ENCODE peak calls at places on chromosomes 6 and 20, in five cellular contexts. One of them, this sample, is unnamed.

GRCh38 chr6:37059344-37060194 is 54.1 kb downstream of the FGD2 start:
- DNase-seq in stimulated activated effector memory CD8-positive, alpha-beta T cell treated with anti-CD3 and anti-CD28 coated beads, Interleukin-12 subunit alpha, Interleukin-12 subunit beta, amount 100 ng/mL, for 72 hours: no peak
- DNase-seq in KG1: no peak
- DNase-seq in GM13977: no peak
- DNase-seq in HuH-7.5: peak
- DNase-seq in this sample: peak

GRCh38 chr20:380763-381580 is 412 bp downstream of the TRIB3 start:
- DNase-seq in KG1: peak
- DNase-seq in stimulated activated effector memory CD8-positive, alpha-beta T cell treated with anti-CD3 and anti-CD28 coated beads, Interleukin-12 subunit alpha, Interleukin-12 subunit beta, amount 100 ng/mL, for 72 hours: peak
- DNase-seq in GM13977: peak
- DNase-seq in HuH-7.5: peak
- DNase-seq in this sample: peak

GRCh38 chr20:57672953-57673575 is 36.8 kb downstream of the PMEPA1 start:
- DNase-seq in HuH-7.5: no peak
- DNase-seq in KG1: no peak
- DNase-seq in GM13977: no peak
- DNase-seq in stimulated activated effector memory CD8-positive, alpha-beta T cell treated with anti-CD3 and anti-CD28 coated beads, Interleukin-12 subunit alpha, Interleukin-12 subunit beta, amount 100 ng/mL, for 72 hours: no peak
- DNase-seq in this sample: no peak

GRCh38 chr20:62087227-62087626 is 21.5 kb upstream of the TAF4 start:
- DNase-seq in stimulated activated effector memory CD8-positive, alpha-beta T cell treated with anti-CD3 and anti-CD28 coated beads, Interleukin-12 subunit alpha, Interleukin-12 subunit beta, amount 100 ng/mL, for 72 hours: no peak
- DNase-seq in GM13977: no peak
- DNase-seq in KG1: no peak
- DNase-seq in HuH-7.5: no peak
- DNase-seq in this sample: no peak

GRCh38 chr6:20362623-20363022 is 39.1 kb upstream of the E2F3 start:
- DNase-seq in HuH-7.5: no peak
- DNase-seq in KG1: no peak
- DNase-seq in GM13977: no peak
- DNase-seq in stimulated activated effector memory CD8-positive, alpha-beta T cell treated with anti-CD3 and anti-CD28 coated beads, Interleukin-12 subunit alpha, Interleukin-12 subunit beta, amount 100 ng/mL, for 72 hours: no peak
- DNase-seq in this sample: no peak

GRCh38 chr6:135535989-135536414 is 38.5 kb upstream of the AHI1 start:
- DNase-seq in KG1: no peak
- DNase-seq in HuH-7.5: peak
- DNase-seq in GM13977: peak
- DNase-seq in stimulated activated effector memory CD8-positive, alpha-beta T cell treated with anti-CD3 and anti-CD28 coated beads, Interleukin-12 subunit alpha, Interleukin-12 subunit beta, amount 100 ng/mL, for 72 hours: peak
- DNase-seq in this sample: peak

GRCh38 chr20:40325006-40325563 is 364.0 kb downstream of the MAFB start:
- DNase-seq in GM13977: no peak
- DNase-seq in KG1: no peak
- DNase-seq in stimulated activated effector memory CD8-positive, alpha-beta T cell treated with anti-CD3 and anti-CD28 coated beads, Interleukin-12 subunit alpha, Interleukin-12 subunit beta, amount 100 ng/mL, for 72 hours: no peak
- DNase-seq in HuH-7.5: no peak
- DNase-seq in this sample: no peak

GRCh38 chr6:111737065-111737521 is 131.4 kb upstream of the TRAF3IP2 start:
- DNase-seq in HuH-7.5: no peak
- DNase-seq in KG1: no peak
- DNase-seq in stimulated activated effector memory CD8-positive, alpha-beta T cell treated with anti-CD3 and anti-CD28 coated beads, Interleukin-12 subunit alpha, Interleukin-12 subunit beta, amount 100 ng/mL, for 72 hours: no peak
- DNase-seq in GM13977: no peak
- DNase-seq in this sample: no peak

GRCh38 chr20:4369119-4369797 is 352.5 kb upstream of the PRND start:
- DNase-seq in stimulated activated effector memory CD8-positive, alpha-beta T cell treated with anti-CD3 and anti-CD28 coated beads, Interleukin-12 subunit alpha, Interleukin-12 subunit beta, amount 100 ng/mL, for 72 hours: no peak
- DNase-seq in HuH-7.5: no peak
- DNase-seq in GM13977: no peak
- DNase-seq in KG1: no peak
- DNase-seq in this sample: no peak

GRCh38 chr6:158680441-158680840 is 30.6 kb downstream of the SYTL3 start:
- DNase-seq in GM13977: no peak
- DNase-seq in stimulated activated effector memory CD8-positive, alpha-beta T cell treated with anti-CD3 and anti-CD28 coated beads, Interleukin-12 subunit alpha, Interleukin-12 subunit beta, amount 100 ng/mL, for 72 hours: no peak
- DNase-seq in HuH-7.5: no peak
- DNase-seq in KG1: no peak
- DNase-seq in this sample: no peak

GRCh38 chr20:2249935-2250334 is 45.9 kb upstream of the TGM3 start:
- DNase-seq in KG1: no peak
- DNase-seq in stimulated activated effector memory CD8-positive, alpha-beta T cell treated with anti-CD3 and anti-CD28 coated beads, Interleukin-12 subunit alpha, Interleukin-12 subunit beta, amount 100 ng/mL, for 72 hours: no peak
- DNase-seq in HuH-7.5: no peak
- DNase-seq in GM13977: no peak
- DNase-seq in this sample: no peak

GRCh38 chr6:155126727-155127439 is 131.8 kb downstream of the TIAM2 start:
- DNase-seq in HuH-7.5: peak
- DNase-seq in GM13977: peak
- DNase-seq in stimulated activated effector memory CD8-positive, alpha-beta T cell treated with anti-CD3 and anti-CD28 coated beads, Interleukin-12 subunit alpha, Interleukin-12 subunit beta, amount 100 ng/mL, for 72 hours: peak
- DNase-seq in KG1: no peak
- DNase-seq in this sample: no peak

GRCh38 chr6:34115396-34116314 is 30.2 kb downstream of the GRM4 start:
- DNase-seq in KG1: no peak
- DNase-seq in stimulated activated effector memory CD8-positive, alpha-beta T cell treated with anti-CD3 and anti-CD28 coated beads, Interleukin-12 subunit alpha, Interleukin-12 subunit beta, amount 100 ng/mL, for 72 hours: no peak
- DNase-seq in HuH-7.5: peak
- DNase-seq in GM13977: peak
- DNase-seq in this sample: no peak

GRCh38 chr20:37790900-37791299 is 97.1 kb downstream of the CTNNBL1 start:
- DNase-seq in HuH-7.5: no peak
- DNase-seq in KG1: no peak
- DNase-seq in stimulated activated effector memory CD8-positive, alpha-beta T cell treated with anti-CD3 and anti-CD28 coated beads, Interleukin-12 subunit alpha, Interleukin-12 subunit beta, amount 100 ng/mL, for 72 hours: no peak
- DNase-seq in GM13977: no peak
- DNase-seq in this sample: no peak

GRCh38 chr6:121356575-121356974 is 22.3 kb upstream of the TBC1D32 start:
- DNase-seq in HuH-7.5: no peak
- DNase-seq in GM13977: no peak
- DNase-seq in stimulated activated effector memory CD8-positive, alpha-beta T cell treated with anti-CD3 and anti-CD28 coated beads, Interleukin-12 subunit alpha, Interleukin-12 subunit beta, amount 100 ng/mL, for 72 hours: no peak
- DNase-seq in KG1: no peak
- DNase-seq in this sample: no peak

GRCh38 chr20:41631826-41632225 is 13.6 kb upstream of the CHD6 start:
- DNase-seq in KG1: no peak
- DNase-seq in GM13977: no peak
- DNase-seq in stimulated activated effector memory CD8-positive, alpha-beta T cell treated with anti-CD3 and anti-CD28 coated beads, Interleukin-12 subunit alpha, Interleukin-12 subunit beta, amount 100 ng/mL, for 72 hours: no peak
- DNase-seq in HuH-7.5: no peak
- DNase-seq in this sample: no peak

GRCh38 chr20:13671500-13672288 is 33.0 kb upstream of the TASP1 start:
- DNase-seq in GM13977: no peak
- DNase-seq in stimulated activated effector memory CD8-positive, alpha-beta T cell treated with anti-CD3 and anti-CD28 coated beads, Interleukin-12 subunit alpha, Interleukin-12 subunit beta, amount 100 ng/mL, for 72 hours: no peak
- DNase-seq in KG1: no peak
- DNase-seq in HuH-7.5: no peak
- DNase-seq in this sample: no peak

GRCh38 chr6:75493400-75494064 is at the start of gene FILIP1:
- DNase-seq in GM13977: no peak
- DNase-seq in stimulated activated effector memory CD8-positive, alpha-beta T cell treated with anti-CD3 and anti-CD28 coated beads, Interleukin-12 subunit alpha, Interleukin-12 subunit beta, amount 100 ng/mL, for 72 hours: no peak
- DNase-seq in KG1: no peak
- DNase-seq in HuH-7.5: no peak
- DNase-seq in this sample: no peak

GRCh38 chr6:53309059-53309896 is 39.5 kb downstream of the ELOVL5 start:
- DNase-seq in KG1: no peak
- DNase-seq in stimulated activated effector memory CD8-positive, alpha-beta T cell treated with anti-CD3 and anti-CD28 coated beads, Interleukin-12 subunit alpha, Interleukin-12 subunit beta, amount 100 ng/mL, for 72 hours: no peak
- DNase-seq in GM13977: peak
- DNase-seq in HuH-7.5: no peak
- DNase-seq in this sample: no peak

GRCh38 chr6:167090171-167090570 is 32.7 kb upstream of the CCR6 start:
- DNase-seq in KG1: peak
- DNase-seq in stimulated activated effector memory CD8-positive, alpha-beta T cell treated with anti-CD3 and anti-CD28 coated beads, Interleukin-12 subunit alpha, Interleukin-12 subunit beta, amount 100 ng/mL, for 72 hours: no peak
- DNase-seq in GM13977: no peak
- DNase-seq in HuH-7.5: no peak
- DNase-seq in this sample: peak

GRCh38 chr6:160882741-160883340 is 108.7 kb upstream of the MAP3K4 start:
- DNase-seq in KG1: no peak
- DNase-seq in GM13977: no peak
- DNase-seq in HuH-7.5: no peak
- DNase-seq in stimulated activated effector memory CD8-positive, alpha-beta T cell treated with anti-CD3 and anti-CD28 coated beads, Interleukin-12 subunit alpha, Interleukin-12 subunit beta, amount 100 ng/mL, for 72 hours: no peak
- DNase-seq in this sample: no peak

GRCh38 chr6:163094881-163095280 is 319.6 kb upstream of the QKI start:
- DNase-seq in stimulated activated effector memory CD8-positive, alpha-beta T cell treated with anti-CD3 and anti-CD28 coated beads, Interleukin-12 subunit alpha, Interleukin-12 subunit beta, amount 100 ng/mL, for 72 hours: no peak
- DNase-seq in KG1: no peak
- DNase-seq in GM13977: no peak
- DNase-seq in HuH-7.5: no peak
- DNase-seq in this sample: no peak

GRCh38 chr20:1918766-1919165 is 23.6 kb downstream of the SIRPA start:
- DNase-seq in GM13977: no peak
- DNase-seq in stimulated activated effector memory CD8-positive, alpha-beta T cell treated with anti-CD3 and anti-CD28 coated beads, Interleukin-12 subunit alpha, Interleukin-12 subunit beta, amount 100 ng/mL, for 72 hours: no peak
- DNase-seq in KG1: no peak
- DNase-seq in HuH-7.5: no peak
- DNase-seq in this sample: no peak

This sample was measured in AML-193.